ENCODE peak calls at places on chromosome 19, in five cellular contexts. One of them, this sample, is unnamed.
A peak's percentile ranks its signal among the peaks of the same experiment; 100 is the strongest.

GRCh38 chr19:1847684-1848398 is 442 bp downstream of the REXO1 start:
- DNase-seq in stimulated activated CD4-positive, alpha-beta T cell treated with anti-CD3 and anti-CD28 coated beads, Interleukin-1b, Interleukin-23, amount 100 ng/mL, for 24 hours: no peak
- DNase-seq in RPMI7951: peak; percentile 55
- DNase-seq in cardiac fibroblast: peak; percentile 66
- DNase-seq in HCEC 1CT: peak; percentile 53
- DNase-seq in this sample: peak; percentile 65

GRCh38 chr19:2164020-2164988 is 571 bp downstream of the DOT1L start:
- DNase-seq in RPMI7951: peak; percentile 20
- DNase-seq in HCEC 1CT: peak; percentile 30
- DNase-seq in stimulated activated CD4-positive, alpha-beta T cell treated with anti-CD3 and anti-CD28 coated beads, Interleukin-1b, Interleukin-23, amount 100 ng/mL, for 24 hours: no peak
- DNase-seq in cardiac fibroblast: no peak
- DNase-seq in this sample: peak; percentile 68

GRCh38 chr19:7739211-7739752 is 7.4 kb upstream of the CLEC4G start:
- DNase-seq in cardiac fibroblast: no peak
- DNase-seq in stimulated activated CD4-positive, alpha-beta T cell treated with anti-CD3 and anti-CD28 coated beads, Interleukin-1b, Interleukin-23, amount 100 ng/mL, for 24 hours: no peak
- DNase-seq in HCEC 1CT: no peak
- DNase-seq in RPMI7951: no peak
- DNase-seq in this sample: no peak

GRCh38 chr19:33376423-33376822 is 2.9 kb downstream of the CEBPG start:
- DNase-seq in HCEC 1CT: peak; percentile 78
- DNase-seq in cardiac fibroblast: peak; percentile 86
- DNase-seq in RPMI7951: peak; percentile 75
- DNase-seq in stimulated activated CD4-positive, alpha-beta T cell treated with anti-CD3 and anti-CD28 coated beads, Interleukin-1b, Interleukin-23, amount 100 ng/mL, for 24 hours: no peak
- DNase-seq in this sample: no peak

GRCh38 chr19:49512970-49513745 is 697 bp downstream of the FCGRT start:
- DNase-seq in stimulated activated CD4-positive, alpha-beta T cell treated with anti-CD3 and anti-CD28 coated beads, Interleukin-1b, Interleukin-23, amount 100 ng/mL, for 24 hours: no peak
- DNase-seq in RPMI7951: no peak
- DNase-seq in cardiac fibroblast: peak; percentile 57
- DNase-seq in HCEC 1CT: no peak
- DNase-seq in this sample: no peak

GRCh38 chr19:57437931-57438330 is 2.8 kb downstream of the ZNF749 start:
- DNase-seq in cardiac fibroblast: no peak
- DNase-seq in HCEC 1CT: no peak
- DNase-seq in stimulated activated CD4-positive, alpha-beta T cell treated with anti-CD3 and anti-CD28 coated beads, Interleukin-1b, Interleukin-23, amount 100 ng/mL, for 24 hours: no peak
- DNase-seq in RPMI7951: no peak
- DNase-seq in this sample: no peak

GRCh38 chr19:3061214-3062161 is 807 bp downstream of the TLE5 start:
- DNase-seq in RPMI7951: peak; percentile 27
- DNase-seq in cardiac fibroblast: peak; percentile 61
- DNase-seq in HCEC 1CT: peak; percentile 37
- DNase-seq in stimulated activated CD4-positive, alpha-beta T cell treated with anti-CD3 and anti-CD28 coated beads, Interleukin-1b, Interleukin-23, amount 100 ng/mL, for 24 hours: peak; percentile 35
- DNase-seq in this sample: no peak

GRCh38 chr19:17327654-17328516 is 6.8 kb downstream of the ANO8 start:
- DNase-seq in HCEC 1CT: no peak
- DNase-seq in stimulated activated CD4-positive, alpha-beta T cell treated with anti-CD3 and anti-CD28 coated beads, Interleukin-1b, Interleukin-23, amount 100 ng/mL, for 24 hours: no peak
- DNase-seq in cardiac fibroblast: peak; percentile 68
- DNase-seq in RPMI7951: no peak
- DNase-seq in this sample: peak; percentile 89

GRCh38 chr19:43957891-43958290 is 6.9 kb downstream of the ZNF221 start:
- DNase-seq in RPMI7951: peak; percentile 22
- DNase-seq in HCEC 1CT: peak; percentile 76
- DNase-seq in stimulated activated CD4-positive, alpha-beta T cell treated with anti-CD3 and anti-CD28 coated beads, Interleukin-1b, Interleukin-23, amount 100 ng/mL, for 24 hours: no peak
- DNase-seq in cardiac fibroblast: peak; percentile 2
- DNase-seq in this sample: no peak

GRCh38 chr19:39645800-39646411 is 9.8 kb upstream of the LGALS16 start:
- DNase-seq in RPMI7951: peak; percentile 29
- DNase-seq in stimulated activated CD4-positive, alpha-beta T cell treated with anti-CD3 and anti-CD28 coated beads, Interleukin-1b, Interleukin-23, amount 100 ng/mL, for 24 hours: no peak
- DNase-seq in HCEC 1CT: no peak
- DNase-seq in cardiac fibroblast: peak; percentile 31
- DNase-seq in this sample: no peak

GRCh38 chr19:40507892-40508291 is 41.1 kb downstream of the SPTBN4 start:
- DNase-seq in HCEC 1CT: no peak
- DNase-seq in cardiac fibroblast: no peak
- DNase-seq in stimulated activated CD4-positive, alpha-beta T cell treated with anti-CD3 and anti-CD28 coated beads, Interleukin-1b, Interleukin-23, amount 100 ng/mL, for 24 hours: no peak
- DNase-seq in RPMI7951: no peak
- DNase-seq in this sample: no peak

GRCh38 chr19:1845642-1846041 is 2.6 kb downstream of the REXO1 start:
- DNase-seq in RPMI7951: no peak
- DNase-seq in HCEC 1CT: no peak
- DNase-seq in cardiac fibroblast: no peak
- DNase-seq in stimulated activated CD4-positive, alpha-beta T cell treated with anti-CD3 and anti-CD28 coated beads, Interleukin-1b, Interleukin-23, amount 100 ng/mL, for 24 hours: no peak
- DNase-seq in this sample: no peak

GRCh38 chr19:410243-410781 is 1.4 kb upstream of the C2CD4C start:
- DNase-seq in HCEC 1CT: no peak
- DNase-seq in stimulated activated CD4-positive, alpha-beta T cell treated with anti-CD3 and anti-CD28 coated beads, Interleukin-1b, Interleukin-23, amount 100 ng/mL, for 24 hours: no peak
- DNase-seq in RPMI7951: no peak
- DNase-seq in cardiac fibroblast: no peak
- DNase-seq in this sample: no peak

GRCh38 chr19:3573858-3574637 is 1.3 kb downstream of the HMG20B start:
- DNase-seq in HCEC 1CT: peak; percentile 95
- DNase-seq in cardiac fibroblast: peak; percentile 97
- DNase-seq in stimulated activated CD4-positive, alpha-beta T cell treated with anti-CD3 and anti-CD28 coated beads, Interleukin-1b, Interleukin-23, amount 100 ng/mL, for 24 hours: peak; percentile 59
- DNase-seq in RPMI7951: peak; percentile 97
- DNase-seq in this sample: peak; percentile 97

GRCh38 chr19:31340059-31341025 is 8.9 kb downstream of the TSHZ3 start:
- DNase-seq in cardiac fibroblast: peak; percentile 56
- DNase-seq in RPMI7951: peak; percentile 76
- DNase-seq in stimulated activated CD4-positive, alpha-beta T cell treated with anti-CD3 and anti-CD28 coated beads, Interleukin-1b, Interleukin-23, amount 100 ng/mL, for 24 hours: no peak
- DNase-seq in HCEC 1CT: peak; percentile 31
- DNase-seq in this sample: no peak

GRCh38 chr19:48443262-48443661 is 2.5 kb upstream of the GRWD1 start:
- DNase-seq in HCEC 1CT: no peak
- DNase-seq in cardiac fibroblast: no peak
- DNase-seq in RPMI7951: no peak
- DNase-seq in stimulated activated CD4-positive, alpha-beta T cell treated with anti-CD3 and anti-CD28 coated beads, Interleukin-1b, Interleukin-23, amount 100 ng/mL, for 24 hours: no peak
- DNase-seq in this sample: no peak

GRCh38 chr19:7348587-7349230 is at the start of gene ARHGEF18:
- DNase-seq in RPMI7951: no peak
- DNase-seq in cardiac fibroblast: no peak
- DNase-seq in HCEC 1CT: no peak
- DNase-seq in stimulated activated CD4-positive, alpha-beta T cell treated with anti-CD3 and anti-CD28 coated beads, Interleukin-1b, Interleukin-23, amount 100 ng/mL, for 24 hours: no peak
- DNase-seq in this sample: no peak

GRCh38 chr19:6639439-6639838 is 30.5 kb downstream of the TNFSF14 start:
- DNase-seq in stimulated activated CD4-positive, alpha-beta T cell treated with anti-CD3 and anti-CD28 coated beads, Interleukin-1b, Interleukin-23, amount 100 ng/mL, for 24 hours: no peak
- DNase-seq in cardiac fibroblast: no peak
- DNase-seq in HCEC 1CT: peak; percentile 76
- DNase-seq in RPMI7951: peak; percentile 24
- DNase-seq in this sample: no peak

GRCh38 chr19:29533578-29534544 is 8.1 kb downstream of the VSTM2B start:
- DNase-seq in cardiac fibroblast: no peak
- DNase-seq in RPMI7951: no peak
- DNase-seq in HCEC 1CT: no peak
- DNase-seq in stimulated activated CD4-positive, alpha-beta T cell treated with anti-CD3 and anti-CD28 coated beads, Interleukin-1b, Interleukin-23, amount 100 ng/mL, for 24 hours: no peak
- DNase-seq in this sample: peak; percentile 14

GRCh38 chr19:38191747-38192146 is 32.3 kb downstream of the DPF1 start:
- DNase-seq in cardiac fibroblast: no peak
- DNase-seq in RPMI7951: no peak
- DNase-seq in stimulated activated CD4-positive, alpha-beta T cell treated with anti-CD3 and anti-CD28 coated beads, Interleukin-1b, Interleukin-23, amount 100 ng/mL, for 24 hours: no peak
- DNase-seq in HCEC 1CT: no peak
- DNase-seq in this sample: no peak

GRCh38 chr19:15299568-15300409 is 32.5 kb downstream of the BRD4 start:
- DNase-seq in RPMI7951: peak; percentile 89
- DNase-seq in stimulated activated CD4-positive, alpha-beta T cell treated with anti-CD3 and anti-CD28 coated beads, Interleukin-1b, Interleukin-23, amount 100 ng/mL, for 24 hours: no peak
- DNase-seq in cardiac fibroblast: peak; percentile 68
- DNase-seq in HCEC 1CT: peak; percentile 76
- DNase-seq in this sample: no peak

GRCh38 chr19:40407714-40408600 is 5.2 kb downstream of the PRX start:
- DNase-seq in cardiac fibroblast: no peak
- DNase-seq in RPMI7951: no peak
- DNase-seq in HCEC 1CT: no peak
- DNase-seq in stimulated activated CD4-positive, alpha-beta T cell treated with anti-CD3 and anti-CD28 coated beads, Interleukin-1b, Interleukin-23, amount 100 ng/mL, for 24 hours: no peak
- DNase-seq in this sample: no peak

GRCh38 chr19:35206855-35207254 is 21.7 kb downstream of the FAM187B start:
- DNase-seq in RPMI7951: no peak
- DNase-seq in cardiac fibroblast: no peak
- DNase-seq in HCEC 1CT: no peak
- DNase-seq in stimulated activated CD4-positive, alpha-beta T cell treated with anti-CD3 and anti-CD28 coated beads, Interleukin-1b, Interleukin-23, amount 100 ng/mL, for 24 hours: no peak
- DNase-seq in this sample: no peak

GRCh38 chr19:42024622-42025111 is 30.6 kb upstream of the ATP1A3 start:
- DNase-seq in RPMI7951: peak; percentile 77
- DNase-seq in cardiac fibroblast: peak; percentile 66
- DNase-seq in stimulated activated CD4-positive, alpha-beta T cell treated with anti-CD3 and anti-CD28 coated beads, Interleukin-1b, Interleukin-23, amount 100 ng/mL, for 24 hours: no peak
- DNase-seq in HCEC 1CT: no peak
- DNase-seq in this sample: no peak

GRCh38 chr19:53598361-53598760 is 33.4 kb upstream of the DPRX start:
- DNase-seq in stimulated activated CD4-positive, alpha-beta T cell treated with anti-CD3 and anti-CD28 coated beads, Interleukin-1b, Interleukin-23, amount 100 ng/mL, for 24 hours: no peak
- DNase-seq in cardiac fibroblast: no peak
- DNase-seq in RPMI7951: no peak
- DNase-seq in HCEC 1CT: no peak
- DNase-seq in this sample: no peak

GRCh38 chr19:33797821-33798633 is 1.4 kb downstream of the KCTD15 start:
- DNase-seq in cardiac fibroblast: peak; percentile 66
- DNase-seq in HCEC 1CT: no peak
- DNase-seq in stimulated activated CD4-positive, alpha-beta T cell treated with anti-CD3 and anti-CD28 coated beads, Interleukin-1b, Interleukin-23, amount 100 ng/mL, for 24 hours: no peak
- DNase-seq in RPMI7951: peak; percentile 52
- DNase-seq in this sample: peak; percentile 74

GRCh38 chr19:47582320-47582909 is 9.5 kb upstream of the ZNF541 start:
- DNase-seq in RPMI7951: peak; percentile 44
- DNase-seq in cardiac fibroblast: peak; percentile 81
- DNase-seq in HCEC 1CT: no peak
- DNase-seq in stimulated activated CD4-positive, alpha-beta T cell treated with anti-CD3 and anti-CD28 coated beads, Interleukin-1b, Interleukin-23, amount 100 ng/mL, for 24 hours: no peak
- DNase-seq in this sample: no peak

GRCh38 chr19:58317481-58318072 is 9.2 kb upstream of the ZSCAN22 start:
- DNase-seq in stimulated activated CD4-positive, alpha-beta T cell treated with anti-CD3 and anti-CD28 coated beads, Interleukin-1b, Interleukin-23, amount 100 ng/mL, for 24 hours: no peak
- DNase-seq in cardiac fibroblast: peak; percentile 55
- DNase-seq in HCEC 1CT: peak; percentile 15
- DNase-seq in RPMI7951: peak; percentile 53
- DNase-seq in this sample: no peak

GRCh38 chr19:2495130-2495641 is 19.3 kb downstream of the GADD45B start:
- DNase-seq in cardiac fibroblast: peak; percentile 89
- DNase-seq in HCEC 1CT: peak; percentile 66
- DNase-seq in RPMI7951: peak; percentile 82
- DNase-seq in stimulated activated CD4-positive, alpha-beta T cell treated with anti-CD3 and anti-CD28 coated beads, Interleukin-1b, Interleukin-23, amount 100 ng/mL, for 24 hours: no peak
- DNase-seq in this sample: no peak

GRCh38 chr19:4391701-4392543 is 8.4 kb downstream of the SH3GL1 start:
- DNase-seq in RPMI7951: peak; percentile 46
- DNase-seq in cardiac fibroblast: peak; percentile 79
- DNase-seq in HCEC 1CT: peak; percentile 35
- DNase-seq in stimulated activated CD4-positive, alpha-beta T cell treated with anti-CD3 and anti-CD28 coated beads, Interleukin-1b, Interleukin-23, amount 100 ng/mL, for 24 hours: no peak
- DNase-seq in this sample: no peak

GRCh38 chr19:51594774-51595109 is 23.7 kb downstream of the ZNF175 start:
- DNase-seq in HCEC 1CT: no peak
- DNase-seq in cardiac fibroblast: no peak
- DNase-seq in RPMI7951: no peak
- DNase-seq in stimulated activated CD4-positive, alpha-beta T cell treated with anti-CD3 and anti-CD28 coated beads, Interleukin-1b, Interleukin-23, amount 100 ng/mL, for 24 hours: no peak
- DNase-seq in this sample: no peak

GRCh38 chr19:11067356-11068113 is 21.7 kb upstream of the LDLR start:
- DNase-seq in HCEC 1CT: peak; percentile 43
- DNase-seq in RPMI7951: no peak
- DNase-seq in stimulated activated CD4-positive, alpha-beta T cell treated with anti-CD3 and anti-CD28 coated beads, Interleukin-1b, Interleukin-23, amount 100 ng/mL, for 24 hours: no peak
- DNase-seq in cardiac fibroblast: no peak
- DNase-seq in this sample: no peak

GRCh38 chr19:54551950-54552912 is 21.4 kb upstream of the LILRA2 start:
- DNase-seq in HCEC 1CT: no peak
- DNase-seq in RPMI7951: no peak
- DNase-seq in stimulated activated CD4-positive, alpha-beta T cell treated with anti-CD3 and anti-CD28 coated beads, Interleukin-1b, Interleukin-23, amount 100 ng/mL, for 24 hours: no peak
- DNase-seq in cardiac fibroblast: no peak
- DNase-seq in this sample: no peak